ENCODE peak calls at places on chromosomes 1 and 21, in four cellular contexts. One of them, this sample, is unnamed.

GRCh38 chr1:99527545-99527944 is 118.4 kb upstream of the PALMD start:
- DNase-seq in CD8-positive, alpha-beta T cell: no peak
- DNase-seq in GM12865: no peak
- DNase-seq in mesothelial cell of epicardium: no peak
- DNase-seq in this sample: no peak

GRCh38 chr1:101474039-101474665 is 237.3 kb downstream of the S1PR1 start:
- DNase-seq in CD8-positive, alpha-beta T cell: no peak
- DNase-seq in GM12865: peak
- DNase-seq in mesothelial cell of epicardium: no peak
- DNase-seq in this sample: no peak

GRCh38 chr1:180264595-180264994 is 34.5 kb downstream of the LHX4 start:
- DNase-seq in CD8-positive, alpha-beta T cell: no peak
- DNase-seq in GM12865: no peak
- DNase-seq in mesothelial cell of epicardium: no peak
- DNase-seq in this sample: no peak

GRCh38 chr21:26469789-26470188 is 103.3 kb downstream of the CYYR1 start:
- DNase-seq in CD8-positive, alpha-beta T cell: no peak
- DNase-seq in GM12865: no peak
- DNase-seq in mesothelial cell of epicardium: no peak
- DNase-seq in this sample: peak

GRCh38 chr1:218346391-218347204 is 1.5 kb downstream of the TGFB2 start:
- DNase-seq in CD8-positive, alpha-beta T cell: no peak
- DNase-seq in GM12865: peak
- DNase-seq in mesothelial cell of epicardium: no peak
- DNase-seq in this sample: no peak

GRCh38 chr1:156122519-156123355 is 8.2 kb downstream of the LMNA start:
- DNase-seq in CD8-positive, alpha-beta T cell: no peak
- DNase-seq in GM12865: no peak
- DNase-seq in mesothelial cell of epicardium: no peak
- DNase-seq in this sample: no peak

GRCh38 chr1:41501581-41501980 is 17.1 kb upstream of the EDN2 start:
- DNase-seq in CD8-positive, alpha-beta T cell: no peak
- DNase-seq in GM12865: no peak
- DNase-seq in mesothelial cell of epicardium: no peak
- DNase-seq in this sample: no peak

GRCh38 chr1:155942578-155943141 is 1.2 kb downstream of the RXFP4 start:
- DNase-seq in CD8-positive, alpha-beta T cell: no peak
- DNase-seq in GM12865: no peak
- DNase-seq in mesothelial cell of epicardium: no peak
- DNase-seq in this sample: no peak

GRCh38 chr1:12052008-12052573 is 11.0 kb upstream of the TNFRSF8 start:
- DNase-seq in CD8-positive, alpha-beta T cell: no peak
- DNase-seq in GM12865: peak
- DNase-seq in mesothelial cell of epicardium: no peak
- DNase-seq in this sample: peak

GRCh38 chr1:96843196-96843595 is 121.6 kb downstream of the PTBP2 start:
- DNase-seq in CD8-positive, alpha-beta T cell: no peak
- DNase-seq in GM12865: peak
- DNase-seq in mesothelial cell of epicardium: no peak
- DNase-seq in this sample: peak

GRCh38 chr1:43036457-43036827 is 77.8 kb upstream of the SLC2A1 start:
- DNase-seq in CD8-positive, alpha-beta T cell: no peak
- DNase-seq in GM12865: no peak
- DNase-seq in mesothelial cell of epicardium: no peak
- DNase-seq in this sample: no peak

GRCh38 chr1:115377411-115377810 is 39.4 kb upstream of the NGF start:
- DNase-seq in CD8-positive, alpha-beta T cell: no peak
- DNase-seq in GM12865: no peak
- DNase-seq in mesothelial cell of epicardium: no peak
- DNase-seq in this sample: no peak

GRCh38 chr1:148160048-148160395 is 7.9 kb upstream of the NBPF11 start:
- DNase-seq in CD8-positive, alpha-beta T cell: no peak
- DNase-seq in GM12865: no peak
- DNase-seq in mesothelial cell of epicardium: no peak
- DNase-seq in this sample: no peak

GRCh38 chr1:219345953-219346352 is 172.3 kb downstream of the LYPLAL1 start:
- DNase-seq in CD8-positive, alpha-beta T cell: no peak
- DNase-seq in GM12865: no peak
- DNase-seq in mesothelial cell of epicardium: no peak
- DNase-seq in this sample: no peak

GRCh38 chr1:88302843-88303486 is 381.1 kb upstream of the PKN2 start:
- DNase-seq in CD8-positive, alpha-beta T cell: no peak
- DNase-seq in GM12865: peak
- DNase-seq in mesothelial cell of epicardium: no peak
- DNase-seq in this sample: peak

GRCh38 chr1:119136401-119136800 is 4.1 kb downstream of the WARS2 start:
- DNase-seq in CD8-positive, alpha-beta T cell: no peak
- DNase-seq in GM12865: no peak
- DNase-seq in mesothelial cell of epicardium: no peak
- DNase-seq in this sample: no peak

GRCh38 chr1:112605633-112606327 is 13.2 kb downstream of the ST7L start:
- DNase-seq in CD8-positive, alpha-beta T cell: no peak
- DNase-seq in GM12865: no peak
- DNase-seq in mesothelial cell of epicardium: no peak
- DNase-seq in this sample: no peak

GRCh38 chr1:202844935-202845334 is 34.2 kb downstream of the PCAT6 start:
- DNase-seq in CD8-positive, alpha-beta T cell: no peak
- DNase-seq in GM12865: no peak
- DNase-seq in mesothelial cell of epicardium: no peak
- DNase-seq in this sample: no peak

GRCh38 chr1:161827786-161828185 is 61.7 kb downstream of the ATF6 start:
- DNase-seq in CD8-positive, alpha-beta T cell: no peak
- DNase-seq in GM12865: no peak
- DNase-seq in mesothelial cell of epicardium: no peak
- DNase-seq in this sample: no peak

GRCh38 chr21:41764558-41765392 is 2.1 kb downstream of the RIPK4 start:
- DNase-seq in CD8-positive, alpha-beta T cell: no peak
- DNase-seq in GM12865: no peak
- DNase-seq in mesothelial cell of epicardium: no peak
- DNase-seq in this sample: no peak

GRCh38 chr1:25360596-25361581 is 22.8 kb downstream of the TMEM50A start:
- DNase-seq in CD8-positive, alpha-beta T cell: no peak
- DNase-seq in GM12865: no peak
- DNase-seq in mesothelial cell of epicardium: no peak
- DNase-seq in this sample: no peak

DNA sequence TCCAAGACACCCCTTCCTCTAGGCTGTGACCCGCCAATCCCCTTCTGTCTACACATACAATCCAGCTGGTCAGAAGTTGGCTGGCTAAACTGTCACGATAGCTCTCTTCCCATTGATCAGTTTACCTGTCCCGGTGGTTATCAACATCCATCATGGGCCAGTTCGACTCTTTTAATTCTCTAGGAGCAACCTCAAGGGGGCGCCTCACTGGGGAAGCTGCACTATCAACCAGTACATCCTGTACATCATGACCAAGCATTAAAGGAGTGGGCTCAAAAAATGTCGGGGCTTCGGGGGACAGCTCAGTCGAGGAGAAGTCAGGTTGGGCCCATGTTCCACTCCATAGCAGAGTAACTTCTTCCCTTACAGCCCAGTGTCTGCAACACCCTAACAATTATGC is 53.2 kb upstream of the B3GALNT2 start:
- DNase-seq in CD8-positive, alpha-beta T cell: no peak
- DNase-seq in GM12865: no peak
- DNase-seq in mesothelial cell of epicardium: no peak
- DNase-seq in this sample: no peak
- TF ChIP-seq CTCF in CD8-positive, alpha-beta T cell: no peak
- TF ChIP-seq CTCF in GM12865: peak
- TF ChIP-seq CTCF in mesothelial cell of epicardium: no peak
- TF ChIP-seq CTCF in this sample: no peak

GRCh38 chr1:18765725-18766124 is 93.7 kb downstream of the TAS1R2 start:
- DNase-seq in CD8-positive, alpha-beta T cell: no peak
- DNase-seq in GM12865: no peak
- DNase-seq in mesothelial cell of epicardium: no peak
- DNase-seq in this sample: no peak

GRCh38 chr1:18768086-18768485 is 91.4 kb downstream of the TAS1R2 start:
- DNase-seq in CD8-positive, alpha-beta T cell: no peak
- DNase-seq in GM12865: no peak
- DNase-seq in mesothelial cell of epicardium: no peak
- DNase-seq in this sample: no peak

GRCh38 chr1:18769140-18769539 is 90.3 kb downstream of the TAS1R2 start:
- DNase-seq in CD8-positive, alpha-beta T cell: no peak
- DNase-seq in GM12865: no peak
- DNase-seq in mesothelial cell of epicardium: no peak
- DNase-seq in this sample: no peak

GRCh38 chr1:18764362-18764761 is 95.1 kb downstream of the TAS1R2 start:
- DNase-seq in CD8-positive, alpha-beta T cell: no peak
- DNase-seq in GM12865: no peak
- DNase-seq in mesothelial cell of epicardium: no peak
- DNase-seq in this sample: no peak

GRCh38 chr1:18766328-18766727 is 93.1 kb downstream of the TAS1R2 start:
- DNase-seq in CD8-positive, alpha-beta T cell: no peak
- DNase-seq in GM12865: no peak
- DNase-seq in mesothelial cell of epicardium: no peak
- DNase-seq in this sample: no peak
- TF ChIP-seq CTCF in CD8-positive, alpha-beta T cell: no peak
- TF ChIP-seq CTCF in GM12865: no peak
- TF ChIP-seq CTCF in mesothelial cell of epicardium: no peak
- TF ChIP-seq CTCF in this sample: no peak

GRCh38 chr1:904271-904950 is 19.3 kb upstream of the SAMD11 start:
- DNase-seq in CD8-positive, alpha-beta T cell: peak
- DNase-seq in GM12865: peak
- DNase-seq in mesothelial cell of epicardium: peak
- DNase-seq in this sample: peak
- TF ChIP-seq CTCF in CD8-positive, alpha-beta T cell: peak
- TF ChIP-seq CTCF in GM12865: peak
- TF ChIP-seq CTCF in mesothelial cell of epicardium: peak
- TF ChIP-seq CTCF in this sample: peak

DNA sequence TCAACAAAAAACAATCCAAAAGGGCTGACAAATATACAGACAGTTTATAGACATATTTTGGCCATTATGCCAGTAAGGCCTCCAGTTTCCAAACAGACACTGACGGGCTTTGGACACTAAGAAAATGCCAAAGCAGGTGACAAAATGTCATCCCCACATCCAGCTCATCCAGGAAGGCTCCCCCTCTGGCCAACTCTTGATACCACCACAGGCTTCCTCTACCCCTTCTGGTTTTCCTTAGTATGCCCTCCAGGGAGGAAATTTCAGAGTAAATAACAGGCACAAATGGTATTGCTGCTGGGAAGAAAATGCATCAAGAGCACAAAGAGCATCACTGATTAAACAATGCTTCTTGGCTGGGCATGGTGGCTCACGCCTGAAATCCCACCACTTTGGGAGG is 225.3 kb downstream of the VAV3 start:
- DNase-seq in CD8-positive, alpha-beta T cell: no peak
- DNase-seq in GM12865: no peak
- DNase-seq in mesothelial cell of epicardium: no peak
- DNase-seq in this sample: no peak
- TF ChIP-seq CTCF in CD8-positive, alpha-beta T cell: no peak
- TF ChIP-seq CTCF in GM12865: no peak
- TF ChIP-seq CTCF in mesothelial cell of epicardium: no peak
- TF ChIP-seq CTCF in this sample: no peak